ENCODE peak calls at places on chromosome 5, in nine cellular contexts. E is stomach, U is AG04450, Y is spleen, N is astrocyte of the spinal cord, Q is omental fat pad, B is ovary, A is GM20000, R is endothelial cell. D is an unnamed sample.
A peak's percentile ranks its signal among the peaks of the same experiment; 100 is the strongest.

GRCh38 chr5:39331993-39332392 is 32.3 kb downstream of the C9 start:
- DNase-seq in E (no peak), U (no peak), Y (no peak), N (no peak), Q (no peak), B (no peak), A (no peak), R (no peak), D (no peak)

GRCh38 chr5:33662721-33663435 is 222.1 kb downstream of the TARS1 start:
- DNase-seq in E (no peak), U (no peak), Y (no peak), N (peak; percentile 58), Q (no peak), B (no peak), A (no peak), R (no peak), D (no peak)

GRCh38 chr5:150700298-150700599 is 613 bp downstream of the RBM22 start:
- DNase-seq in E (no peak), U (no peak), Y (no peak), N (no peak), Q (no peak), B (no peak), A (no peak), R (no peak), D (no peak)

GRCh38 chr5:51201024-51201423 is 182.2 kb upstream of the ISL1 start:
- DNase-seq in E (no peak), U (no peak), Y (no peak), N (no peak), Q (no peak), B (no peak), A (no peak), R (no peak), D (no peak)

GRCh38 chr5:880816-881550 is 11.6 kb downstream of the BRD9 start:
- DNase-seq in E (no peak), U (no peak), Y (peak; percentile 59), N (no peak), Q (no peak), B (no peak), A (no peak), R (no peak), D (no peak)

GRCh38 chr5:96196890-96197289 is 235.2 kb upstream of the ELL2 start:
- DNase-seq in E (no peak), U (no peak), Y (no peak), N (no peak), Q (no peak), B (no peak), A (no peak), R (no peak), D (no peak)

GRCh38 chr5:154384480-154385235 is 61.1 kb upstream of the SAP30L start:
- DNase-seq in E (no peak), U (no peak), Y (peak; percentile 84), N (no peak), Q (no peak), B (no peak), A (peak; percentile 84), R (no peak), D (no peak)

GRCh38 chr5:125412561-125413535 is 666.4 kb upstream of the ZNF608 start:
- DNase-seq in E (peak; percentile 81), U (peak; percentile 66), Y (peak; percentile 79), N (peak; percentile 94), Q (no peak), B (peak; percentile 54), A (peak; percentile 38), R (peak; percentile 72), D (no peak)

GRCh38 chr5:139668924-139669680 is 21.0 kb downstream of the CXXC5 start:
- DNase-seq in E (no peak), U (no peak), Y (no peak), N (no peak), Q (no peak), B (no peak), A (no peak), R (no peak), D (peak; percentile 69)

GRCh38 chr5:133818031-133818431 is 150.4 kb downstream of the C5orf15 start:
- DNase-seq in E (peak; percentile 80), U (no peak), Y (no peak), N (peak; percentile 15), Q (peak; percentile 38), B (peak; percentile 83), A (no peak), R (no peak), D (no peak)

GRCh38 chr5:44332360-44332971 is 56.8 kb downstream of the FGF10 start:
- DNase-seq in E (no peak), U (peak; percentile 21), Y (no peak), N (peak; percentile 50), Q (no peak), B (no peak), A (peak; percentile 18), R (no peak), D (no peak)

GRCh38 chr5:5353681-5354080 is 68.8 kb upstream of the ICE1 start:
- DNase-seq in E (no peak), U (no peak), Y (no peak), N (no peak), Q (no peak), B (no peak), A (no peak), R (no peak), D (no peak)

GRCh38 chr5:169225830-169226356 is 75.0 kb downstream of the SLIT3 start:
- DNase-seq in E (no peak), U (no peak), Y (no peak), N (no peak), Q (no peak), B (no peak), A (no peak), R (no peak), D (no peak)

DNA sequence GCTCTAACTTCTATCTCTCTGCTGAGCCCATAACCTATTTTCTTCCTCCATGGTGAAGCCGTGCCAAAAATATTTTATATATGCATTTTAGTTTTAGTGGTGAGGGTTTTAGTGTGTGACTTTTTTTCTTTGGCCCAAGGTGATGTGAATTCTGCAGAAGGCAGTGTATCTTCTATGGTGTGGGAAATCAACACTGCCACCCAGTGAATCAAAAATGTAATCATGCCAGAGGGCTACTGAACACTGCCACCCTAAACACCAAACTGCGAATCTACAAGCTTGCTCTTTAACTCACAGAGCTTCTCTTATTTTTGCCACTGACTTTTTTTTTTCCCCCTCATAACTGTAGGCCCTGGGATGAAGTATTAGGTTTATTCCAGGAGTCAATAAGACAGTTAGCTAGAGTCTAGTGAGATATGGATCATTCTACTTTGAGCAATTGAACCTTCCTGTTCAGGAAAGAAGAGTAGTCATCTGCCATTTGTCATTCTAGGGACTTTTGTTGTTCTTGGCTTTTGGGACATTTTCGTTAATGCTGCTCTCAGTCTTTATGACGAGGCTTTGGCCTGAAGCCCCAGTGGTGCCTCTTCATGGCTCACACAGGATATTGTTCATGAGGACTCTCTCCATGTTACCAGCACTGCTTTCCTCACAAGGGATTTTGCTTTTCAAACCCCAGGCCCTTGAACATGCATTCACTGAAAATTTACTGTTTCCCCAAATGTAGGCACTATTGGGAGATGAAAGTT is 53.1 kb downstream of the C7 start:
- DNase-seq in E (no peak), U (no peak), Y (no peak), N (peak; percentile 21), Q (no peak), B (no peak), A (no peak), R (no peak), D (no peak)
- TF ChIP-seq CTCF in E (no peak), U (no peak), Y (no peak), N (no peak), Q (no peak), B (no peak), A (no peak), R (no peak), D (peak; percentile 19)

DNA sequence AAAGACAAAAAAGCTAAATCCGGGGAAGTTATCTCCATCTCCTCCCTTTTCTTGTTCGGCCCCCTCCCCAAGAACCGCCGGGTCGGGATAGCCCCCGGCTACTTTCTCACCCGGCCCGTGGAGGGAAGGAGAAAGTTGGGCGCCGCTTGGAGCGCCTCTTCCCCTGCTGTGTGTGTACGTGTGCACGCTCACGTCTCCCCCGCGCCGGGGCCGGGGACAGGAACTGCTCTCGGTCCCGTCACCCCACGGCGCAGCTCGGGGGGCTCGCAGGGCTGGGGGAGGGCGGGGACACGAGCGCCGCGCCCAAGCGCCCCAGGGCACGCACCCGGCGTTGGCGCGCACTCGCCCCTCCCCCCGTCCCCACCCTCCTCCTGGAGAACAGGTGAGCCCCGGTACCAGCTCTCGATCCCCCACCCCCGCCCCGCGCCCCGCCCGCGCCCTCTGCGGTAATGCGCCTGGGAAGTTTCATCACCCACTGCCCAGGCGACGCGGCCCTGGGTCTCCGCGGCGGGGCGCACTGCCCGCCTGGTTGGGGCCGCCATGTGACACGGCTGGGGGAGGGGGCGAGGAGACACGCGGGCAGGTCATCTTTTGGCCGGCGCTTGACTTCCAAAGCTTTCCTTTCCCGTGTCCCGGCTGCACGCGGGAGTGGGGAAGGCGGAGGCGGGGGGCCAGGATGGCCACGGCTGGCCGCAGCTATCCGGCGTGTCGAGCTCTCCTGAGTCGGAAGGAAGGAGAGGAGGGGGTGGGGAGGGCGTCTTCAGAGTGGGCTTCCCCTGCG is 1.3 kb upstream of the STC2 start:
- DNase-seq in E (no peak), U (no peak), Y (no peak), N (peak; percentile 23), Q (no peak), B (no peak), A (peak; percentile 88), R (peak; percentile 36), D (no peak)
- TF ChIP-seq CTCF in E (no peak), U (no peak), Y (no peak), N (peak; percentile 6), Q (no peak), B (no peak), A (peak; percentile 20), R (no peak), D (no peak)

DNA sequence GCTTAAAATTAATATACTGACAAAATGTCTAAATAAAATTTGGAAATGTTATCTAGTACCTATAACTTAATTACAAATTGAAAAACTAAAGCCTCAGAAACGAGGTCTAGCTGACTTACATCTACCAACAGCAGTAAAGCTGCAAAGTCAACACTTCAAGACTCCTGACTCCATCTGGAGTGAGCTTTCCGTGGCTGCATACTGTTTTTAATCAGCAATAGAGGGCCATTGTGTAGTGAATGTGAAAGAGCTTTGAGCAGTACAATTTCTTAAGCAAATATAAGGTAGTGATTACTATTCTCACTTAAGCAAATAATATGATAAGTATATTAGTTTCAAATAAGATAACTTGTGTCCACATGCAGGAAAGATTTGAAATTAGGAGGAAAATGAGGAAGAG is 6.3 kb downstream of the SPINK6 start:
- DNase-seq in E (peak; percentile 43), U (no peak), Y (no peak), N (no peak), Q (no peak), B (no peak), A (no peak), R (no peak), D (no peak)
- TF ChIP-seq CTCF in E (no peak), U (no peak), Y (no peak), N (no peak), Q (no peak), B (no peak), A (no peak), R (no peak), D (no peak)

DNA sequence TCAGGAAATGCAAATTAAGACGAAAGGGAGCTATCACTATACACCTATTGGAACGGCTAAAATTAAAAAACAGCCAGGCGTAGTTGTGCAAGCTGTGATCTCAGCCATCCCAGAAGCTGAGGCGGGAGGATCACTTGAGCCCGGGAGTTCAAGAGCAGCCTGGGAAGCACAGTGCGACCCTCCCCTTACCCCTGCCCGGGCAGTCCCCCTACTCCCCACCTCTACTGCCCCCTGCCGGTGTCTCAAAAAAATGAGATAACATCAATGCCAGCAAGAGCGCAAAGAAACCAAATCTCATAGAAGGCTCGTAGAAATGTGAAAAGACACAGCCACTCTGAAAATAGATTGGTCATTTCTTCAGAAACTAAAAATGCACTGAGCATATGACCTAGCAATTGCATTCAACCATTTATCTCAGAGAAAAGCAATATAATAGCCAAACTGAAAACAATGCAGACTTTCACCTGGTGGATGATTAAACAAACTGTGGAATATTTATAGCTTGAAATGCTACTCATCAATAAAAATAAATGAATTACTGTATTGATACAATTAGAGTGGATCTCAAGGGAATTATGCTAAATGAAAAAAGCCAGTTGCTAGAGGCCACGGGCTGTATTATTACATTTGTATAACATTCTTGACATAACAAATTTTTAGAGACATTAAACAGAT is 20.6 kb downstream of the OR2V2 start:
- DNase-seq in E (no peak), U (no peak), Y (no peak), N (no peak), Q (no peak), B (no peak), A (no peak), R (peak; percentile 81), D (peak; percentile 62)
- TF ChIP-seq CTCF in E (no peak), U (peak; percentile 48), Y (peak; percentile 8), N (peak; percentile 41), Q (no peak), B (no peak), A (peak; percentile 14), R (peak; percentile 86), D (peak; percentile 41)

D was measured in D721Med.